ENCODE peak calls at places on chromosomes 11 and 22, in seven cellular contexts. W is GM23248; C is right atrium auricular region; Y is NCI-H1436; F is stimulated activated effector memory CD8-positive, alpha-beta T cell treated with anti-CD3 and anti-CD28 coated beads, Interleukin-12 subunit alpha, Interleukin-12 subunit beta, amount 100 ng/mL, for 72 hours; P is body of pancreas; Q is HFF-Myc. S is an unnamed sample.
A peak's percentile ranks its signal among the peaks of the same experiment; 100 is the strongest.

GRCh38 chr11:44823920-44824704 is 97.3 kb downstream of the TSPAN18 start:
- DNase-seq in C (no peak), Y (no peak), P (no peak), F (no peak), W (no peak), Q (no peak), S (no peak)

GRCh38 chr11:130199792-130200191 is 40.2 kb downstream of the ST14 start:
- DNase-seq in C (no peak), Y (no peak), Q (no peak), P (no peak), W (no peak), F (no peak), S (no peak)

GRCh38 chr11:69775163-69775755 is at the start of gene FGF4:
- DNase-seq in C (no peak), Y (no peak), P (no peak), Q (no peak), F (no peak), W (no peak), S (no peak)

GRCh38 chr22:27718186-27719032 is 83.1 kb downstream of the MN1 start:
- DNase-seq in F (no peak), C (peak; percentile 97), W (peak; percentile 99), Q (peak; percentile 84), Y (no peak), P (no peak), S (no peak)

GRCh38 chr22:33722817-33723216 is 197.5 kb downstream of the LARGE1 start:
- DNase-seq in Y (no peak), W (no peak), Q (no peak), C (no peak), P (no peak), F (no peak), S (no peak)

GRCh38 chr22:23856721-23857605 is 712 bp upstream of the SLC2A11 start:
- DNase-seq in F (peak; percentile 22), Q (no peak), C (no peak), P (peak; percentile 55), W (peak; percentile 80), Y (peak; percentile 29), S (peak; percentile 68)

GRCh38 chr22:49886346-49887073 is 31.7 kb downstream of the ALG12 start:
- DNase-seq in C (no peak), P (no peak), W (no peak), Q (no peak), F (no peak), Y (no peak), S (no peak)

GRCh38 chr11:60679879-60680278 is 19.5 kb upstream of the MS4A8 start:
- DNase-seq in Q (no peak), P (no peak), W (no peak), C (no peak), Y (no peak), F (no peak), S (no peak)

GRCh38 chr11:83051760-83052671 is 19.7 kb downstream of the RAB30 start:
- DNase-seq in P (peak; percentile 75), C (no peak), Y (no peak), W (peak; percentile 96), Q (peak; percentile 73), F (no peak), S (peak; percentile 80)

GRCh38 chr22:33397381-33397907 is 339.3 kb upstream of the SYN3 start:
- DNase-seq in Q (no peak), P (no peak), Y (no peak), W (peak; percentile 12), C (no peak), F (no peak), S (no peak)

GRCh38 chr22:30881361-30882180 is 87.0 kb downstream of the MORC2 start:
- DNase-seq in W (no peak), F (no peak), Y (no peak), C (no peak), Q (no peak), P (peak; percentile 16), S (no peak)

GRCh38 chr11:96267490-96268010 is 75.4 kb downstream of the MAML2 start:
- DNase-seq in Q (no peak), F (peak; percentile 17), W (no peak), Y (no peak), P (no peak), C (no peak), S (no peak)

GRCh38 chr11:68021167-68021787 is 9.2 kb upstream of the NDUFS8 start:
- DNase-seq in Y (no peak), W (no peak), C (no peak), P (peak; percentile 72), Q (no peak), F (no peak), S (peak; percentile 63)

GRCh38 chr11:10942621-10943020 is 84.8 kb upstream of the ZBED5 start:
- DNase-seq in P (no peak), Q (no peak), W (peak; percentile 50), C (no peak), F (no peak), Y (no peak), S (no peak)